ENCODE peak calls at places on chromosomes 13 and 19, in eight cellular contexts. Q is uterus; V is foreskin fibroblast; U is CD8-positive, alpha-beta T cell; D is lower leg skin; E is progenitor cell of endocrine pancreas; X is BE2C; O is left lung. J is an unnamed sample.

GRCh38 chr19:2428027-2428690 is 773 bp upstream of the TIMM13 start:
- DNase-seq in Q (peak), V (peak), U (no peak), D (peak), E (no peak), X (peak), O (no peak), J (no peak)

GRCh38 chr19:33256266-33256665 is 30.6 kb upstream of the SLC7A10 start:
- DNase-seq in Q (no peak), V (no peak), U (no peak), D (no peak), E (no peak), X (peak), O (no peak), J (no peak)

GRCh38 chr13:113859311-113860050 is 4.4 kb downstream of the GAS6 start:
- DNase-seq in Q (peak), V (no peak), U (peak), D (peak), E (no peak), X (no peak), O (no peak), J (peak)

GRCh38 chr19:13091400-13092161 is 11.1 kb downstream of the LYL1 start:
- DNase-seq in Q (peak), V (peak), U (no peak), D (no peak), E (no peak), X (peak), O (no peak), J (no peak)

GRCh38 chr13:81714513-81714912 is 1373.6 kb upstream of the SPRY2 start:
- DNase-seq in Q (no peak), V (no peak), U (no peak), D (no peak), E (no peak), X (no peak), O (no peak), J (no peak)

GRCh38 chr13:86608739-86609138 is 809.5 kb upstream of the SLITRK6 start:
- DNase-seq in Q (no peak), V (no peak), U (no peak), D (no peak), E (no peak), X (no peak), O (no peak), J (no peak)

GRCh38 chr19:4970558-4971423 is 1.9 kb downstream of the KDM4B start:
- DNase-seq in Q (no peak), V (no peak), U (no peak), D (no peak), E (no peak), X (no peak), O (no peak), J (no peak)

GRCh38 chr19:3041756-3042517 is 12.9 kb upstream of the TLE2 start:
- DNase-seq in Q (peak), V (no peak), U (no peak), D (no peak), E (no peak), X (no peak), O (no peak), J (no peak)

GRCh38 chr13:109152311-109152820 is 523.0 kb downstream of the MYO16 start:
- DNase-seq in Q (no peak), V (no peak), U (no peak), D (no peak), E (no peak), X (no peak), O (no peak), J (no peak)

GRCh38 chr13:92938481-92939020 is 288.1 kb upstream of the GPC6 start:
- DNase-seq in Q (no peak), V (no peak), U (no peak), D (no peak), E (no peak), X (no peak), O (no peak), J (no peak)

GRCh38 chr13:83150616-83151307 is 731.5 kb downstream of the SLITRK1 start:
- DNase-seq in Q (no peak), V (peak), U (no peak), D (no peak), E (no peak), X (no peak), O (no peak), J (no peak)

GRCh38 chr19:14073232-14073924 is 792 bp downstream of the MISP3 start:
- DNase-seq in Q (peak), V (peak), U (peak), D (no peak), E (peak), X (peak), O (peak), J (peak)

GRCh38 chr13:48235100-48235813 is 2.3 kb downstream of the ITM2B start:
- DNase-seq in Q (no peak), V (no peak), U (no peak), D (no peak), E (no peak), X (peak), O (no peak), J (no peak)

GRCh38 chr13:36910545-36910944 is 9.5 kb downstream of the SMAD9 start:
- DNase-seq in Q (no peak), V (no peak), U (no peak), D (no peak), E (no peak), X (peak), O (no peak), J (no peak)

GRCh38 chr13:107244241-107244640 is 676.3 kb upstream of the ARGLU1 start:
- DNase-seq in Q (no peak), V (no peak), U (no peak), D (no peak), E (no peak), X (no peak), O (no peak), J (no peak)

DNA sequence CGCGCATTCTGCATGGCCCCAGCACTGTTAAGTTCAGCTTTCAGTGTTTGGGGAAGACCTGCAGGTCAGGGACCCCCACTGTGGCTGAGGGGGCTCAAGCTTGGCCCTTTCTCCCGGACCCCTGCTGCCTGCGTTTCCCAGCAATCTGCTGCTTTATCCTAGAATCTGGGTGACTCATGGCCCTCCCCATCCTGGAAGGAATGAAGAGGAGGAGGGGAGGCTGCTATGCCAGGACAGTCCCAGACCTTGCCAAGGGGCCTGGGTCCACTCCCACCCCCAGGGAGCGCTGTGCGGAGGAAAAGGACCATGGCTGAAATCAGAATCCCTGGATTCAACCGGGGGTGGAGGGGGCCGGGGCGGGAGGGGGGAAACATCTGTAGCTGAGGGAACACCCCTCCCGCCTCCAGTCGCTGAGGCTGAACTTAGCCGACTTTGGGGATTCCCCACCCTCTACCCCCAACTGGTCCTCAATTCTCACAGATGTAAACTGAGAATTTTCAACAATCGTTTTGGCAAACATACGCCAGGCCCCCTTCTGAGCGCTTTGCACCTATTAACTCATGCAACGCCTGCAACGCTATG is 20.6 kb downstream of the ZNF114 start:
- DNase-seq in Q (peak), V (no peak), U (no peak), D (no peak), E (no peak), X (peak), O (no peak), J (no peak)
- TF ChIP-seq CTCF in Q (no peak), V (peak), U (no peak), D (no peak), E (peak), X (peak), O (no peak), J (peak)

GRCh38 chr13:60167121-60167520 is 3.4 kb upstream of the DIAPH3 start:
- DNase-seq in Q (no peak), V (no peak), U (no peak), D (no peak), E (no peak), X (no peak), O (no peak), J (no peak)

GRCh38 chr13:60174113-60174512 is 10.4 kb upstream of the DIAPH3 start:
- DNase-seq in Q (no peak), V (no peak), U (no peak), D (no peak), E (no peak), X (no peak), O (no peak), J (no peak)

GRCh38 chr13:60165391-60166099 is 1.8 kb upstream of the DIAPH3 start:
- DNase-seq in Q (no peak), V (no peak), U (no peak), D (no peak), E (no peak), X (no peak), O (no peak), J (no peak)

GRCh38 chr13:60170414-60170813 is 6.7 kb upstream of the DIAPH3 start:
- DNase-seq in Q (no peak), V (no peak), U (no peak), D (no peak), E (no peak), X (no peak), O (no peak), J (no peak)

DNA sequence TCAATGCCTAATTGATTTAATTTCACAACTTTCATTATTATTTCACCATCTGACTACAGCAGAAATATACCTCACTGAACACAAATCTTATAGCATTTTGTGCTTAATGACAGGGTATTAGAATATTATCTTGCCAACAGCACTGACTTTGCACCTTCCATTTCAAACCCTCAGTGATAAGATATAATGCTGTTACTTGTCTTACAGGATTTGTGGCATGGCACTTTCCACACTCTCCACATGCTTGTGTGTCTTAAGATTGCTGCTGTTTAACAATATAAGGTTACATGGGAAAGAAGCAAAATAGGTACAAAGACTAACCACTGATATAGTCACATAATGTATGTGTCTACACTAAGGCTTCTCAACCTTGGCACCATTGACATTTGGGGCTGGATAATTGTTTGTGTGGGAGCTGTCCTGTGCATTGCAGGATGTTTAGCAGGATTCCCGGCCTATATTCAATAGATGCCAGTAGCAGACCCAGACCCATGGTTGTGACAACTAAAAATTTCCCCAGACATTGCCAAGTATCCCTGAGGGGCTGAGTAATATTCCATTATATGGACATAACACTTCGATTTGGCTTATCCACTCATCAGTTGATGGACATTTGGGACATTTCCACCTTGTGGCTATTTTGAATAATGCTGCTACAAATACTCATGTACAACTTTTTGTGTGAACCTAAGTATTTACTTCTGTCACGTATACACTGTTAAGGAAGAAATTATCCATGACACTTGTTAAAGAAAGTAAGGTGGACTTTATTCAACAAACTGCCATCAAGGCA is 5.7 kb upstream of the DIAPH3 start:
- DNase-seq in Q (no peak), V (no peak), U (no peak), D (no peak), E (no peak), X (no peak), O (no peak), J (no peak)
- TF ChIP-seq CTCF in Q (no peak), V (no peak), U (no peak), D (no peak), E (no peak), X (peak), O (no peak), J (no peak)

DNA sequence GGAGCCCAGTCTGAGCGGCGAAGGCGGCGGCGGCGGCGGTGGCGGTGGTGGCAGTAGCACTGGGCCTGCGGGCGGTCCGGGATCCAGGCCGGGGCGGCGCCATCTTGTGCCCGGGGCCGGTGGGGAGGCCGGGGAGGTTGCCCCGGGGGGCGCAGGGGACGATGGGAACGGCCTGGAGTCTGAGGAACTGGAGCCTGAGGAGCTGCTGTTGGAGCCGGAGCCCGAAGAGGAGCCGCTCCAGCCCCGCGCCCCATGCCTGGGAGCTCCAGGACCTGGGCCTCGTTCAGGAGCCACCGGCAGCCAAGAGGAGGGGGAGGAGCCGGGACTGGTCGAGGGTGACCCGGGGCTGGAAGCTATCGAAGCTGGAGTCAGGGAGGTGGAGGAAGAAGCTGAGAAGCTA is 11.6 kb downstream of the ZNF28 start:
- DNase-seq in Q (no peak), V (no peak), U (no peak), D (no peak), E (no peak), X (no peak), O (no peak), J (no peak)
- TF ChIP-seq CTCF in Q (no peak), V (no peak), U (no peak), D (no peak), E (no peak), X (no peak), O (no peak), J (no peak)

GRCh38 chr19:58401825-58402433 is 6.5 kb downstream of the RNF225 start:
- DNase-seq in Q (no peak), V (no peak), U (no peak), D (no peak), E (no peak), X (no peak), O (no peak), J (no peak)

GRCh38 chr19:58408152-58409009 is at the start of gene ZNF584:
- DNase-seq in Q (peak), V (peak), U (peak), D (peak), E (peak), X (peak), O (peak), J (peak)

GRCh38 chr19:58407658-58408151 is 744 bp upstream of the ZNF584 start:
- DNase-seq in Q (no peak), V (no peak), U (no peak), D (no peak), E (no peak), X (no peak), O (no peak), J (no peak)

GRCh38 chr19:58409010-58409790 is 751 bp downstream of the ZNF584 start:
- DNase-seq in Q (no peak), V (no peak), U (no peak), D (no peak), E (no peak), X (peak), O (no peak), J (no peak)

GRCh38 chr19:58406818-58407657 is 1.4 kb upstream of the ZNF584 start:
- DNase-seq in Q (no peak), V (no peak), U (no peak), D (no peak), E (no peak), X (no peak), O (no peak), J (no peak)
- TF ChIP-seq CTCF in Q (no peak), V (peak), U (no peak), D (no peak), E (peak), X (peak), O (no peak), J (peak)